ENCODE peak calls at places on chromosomes 4 and X, in seven cellular contexts. T, J, P, C, Q, W and U are unnamed samples.

GRCh38 chrX:148915474-148915873 is 415.1 kb downstream of the AFF2 start:
- DNase-seq in C (no peak), P (no peak), W (no peak), T (no peak), J (no peak), Q (no peak), U (no peak)

GRCh38 chrX:140057001-140057411 is 91.7 kb upstream of the CXorf66 start:
- DNase-seq in Q (peak; percentile 76), C (peak; percentile 76), P (peak; percentile 11), J (peak; percentile 24), W (peak; percentile 71), T (peak; percentile 40), U (peak; percentile 25)

GRCh38 chr4:4866833-4867744 is 7.6 kb downstream of the MSX1 start:
- DNase-seq in P (no peak), Q (peak; percentile 19), J (no peak), C (no peak), T (peak; percentile 36), W (no peak), U (no peak)

GRCh38 chr4:176545886-176546285 is 226.1 kb downstream of the SPCS3 start:
- DNase-seq in P (no peak), J (no peak), W (no peak), T (no peak), Q (no peak), C (no peak), U (no peak)

GRCh38 chrX:48617542-48618340 is 20.4 kb downstream of the WDR13 start:
- DNase-seq in W (no peak), T (no peak), J (no peak), C (no peak), P (no peak), Q (peak; percentile 41), U (no peak)

GRCh38 chr4:24417206-24417605 is 167.1 kb downstream of the DHX15 start:
- DNase-seq in Q (peak; percentile 46), J (no peak), T (no peak), P (no peak), W (no peak), C (no peak), U (no peak)

GRCh38 chrX:55522577-55523254 is 33.1 kb upstream of the USP51 start:
- DNase-seq in C (no peak), T (no peak), W (no peak), Q (no peak), P (no peak), J (no peak), U (no peak)

GRCh38 chrX:71466979-71467523 is 65.9 kb upstream of the OGT start:
- DNase-seq in P (no peak), J (no peak), Q (no peak), W (no peak), T (no peak), C (no peak), U (no peak)

GRCh38 chrX:108312938-108313337 is 125.3 kb downstream of the COL4A6 start:
- DNase-seq in C (peak; percentile 72), J (no peak), T (no peak), W (no peak), P (no peak), Q (peak; percentile 54), U (no peak)

GRCh38 chr4:158782539-158783360 is 13.9 kb downstream of the FNIP2 start:
- DNase-seq in W (no peak), C (no peak), P (no peak), Q (no peak), J (no peak), T (no peak), U (no peak)

GRCh38 chrX:153609917-153610833 is 11.2 kb upstream of the CCNQ start:
- DNase-seq in J (peak; percentile 73), P (peak; percentile 54), T (peak; percentile 73), C (peak; percentile 74), Q (peak; percentile 77), W (no peak), U (peak; percentile 51)

GRCh38 chr4:70976251-70976650 is 17.2 kb upstream of the DCK start:
- DNase-seq in J (no peak), T (no peak), Q (no peak), P (no peak), W (no peak), C (no peak), U (no peak)

GRCh38 chr4:14149469-14150030 is 522.0 kb upstream of the BOD1L1 start:
- DNase-seq in C (no peak), T (no peak), P (no peak), W (no peak), Q (peak; percentile 37), J (no peak), U (no peak)

GRCh38 chrX:123959281-123960063 is 2.0 kb upstream of the STAG2 start:
- DNase-seq in J (no peak), T (no peak), C (peak; percentile 64), Q (peak; percentile 55), P (no peak), W (no peak), U (no peak)

GRCh38 chr4:158914178-158914577 is 145.4 kb downstream of the FNIP2 start:
- DNase-seq in Q (peak; percentile 65), T (no peak), W (no peak), P (no peak), J (no peak), C (peak; percentile 52), U (no peak)

GRCh38 chr4:185508162-185508561 is 27.1 kb downstream of the PDLIM3 start:
- DNase-seq in W (no peak), J (no peak), Q (no peak), C (no peak), T (no peak), P (no peak), U (no peak)

GRCh38 chr4:11783588-11783987 is 354.9 kb upstream of the HS3ST1 start:
- DNase-seq in J (no peak), Q (no peak), P (no peak), T (no peak), C (no peak), W (no peak), U (no peak)

GRCh38 chr4:186738421-186738820 is 14.8 kb upstream of the FAT1 start:
- DNase-seq in W (no peak), J (no peak), C (no peak), P (no peak), T (no peak), Q (no peak), U (no peak)

GRCh38 chr4:122759639-122760310 is 27.3 kb downstream of the BBS12 start:
- DNase-seq in W (no peak), J (no peak), T (no peak), P (no peak), C (no peak), Q (peak; percentile 50), U (no peak)

GRCh38 chr4:46931981-46932380 is 22.9 kb upstream of the COX7B2 start:
- DNase-seq in J (no peak), W (no peak), T (peak; percentile 24), Q (peak; percentile 48), P (no peak), C (peak; percentile 3), U (no peak)

GRCh38 chr4:146661368-146661767 is 22.7 kb downstream of the POU4F2 start:
- DNase-seq in P (no peak), T (no peak), Q (no peak), J (no peak), C (no peak), W (no peak), U (no peak)

GRCh38 chrX:133287860-133288259 is 69.7 kb upstream of the TFDP3 start:
- DNase-seq in C (no peak), T (no peak), P (no peak), W (no peak), J (no peak), Q (no peak), U (no peak)

GRCh38 chrX:108439434-108439883 is at the start of gene COL4A5:
- DNase-seq in C (peak; percentile 95), P (peak; percentile 30), Q (peak; percentile 92), W (no peak), J (no peak), T (no peak), U (no peak)

GRCh38 chrX:9829308-9830267 is 43.4 kb downstream of the SHROOM2 start:
- DNase-seq in P (no peak), Q (peak; percentile 16), C (peak; percentile 27), W (no peak), J (no peak), T (peak; percentile 53), U (no peak)

GRCh38 chr4:186790630-186791029 is 67.0 kb upstream of the FAT1 start:
- DNase-seq in J (no peak), W (no peak), Q (no peak), C (no peak), T (no peak), P (no peak), U (no peak)

GRCh38 chr4:123676550-123677229 is 280.1 kb downstream of the SPRY1 start:
- DNase-seq in Q (no peak), C (no peak), T (no peak), J (no peak), P (no peak), W (no peak), U (no peak)

GRCh38 chrX:45017946-45018345 is 145.0 kb downstream of the KDM6A start:
- DNase-seq in C (no peak), T (no peak), Q (no peak), P (no peak), W (no peak), J (no peak), U (no peak)

GRCh38 chrX:71214604-71215334 is 8.3 kb upstream of the GJB1 start:
- DNase-seq in P (peak; percentile 40), C (no peak), Q (no peak), W (no peak), J (no peak), T (no peak), U (no peak)

GRCh38 chr4:119026662-119027444 is 108.8 kb upstream of the MYOZ2 start:
- DNase-seq in Q (no peak), C (peak; percentile 53), J (no peak), W (no peak), T (no peak), P (no peak), U (no peak)

GRCh38 chr4:86596802-86597201 is 2.7 kb downstream of the PTPN13 start:
- DNase-seq in P (no peak), Q (peak; percentile 25), J (no peak), C (no peak), T (no peak), W (no peak), U (no peak)

GRCh38 chr4:89298788-89299152 is 8.8 kb downstream of the GPRIN3 start:
- DNase-seq in J (peak; percentile 71), T (no peak), C (no peak), W (no peak), P (no peak), Q (no peak), U (no peak)

GRCh38 chr4:71266090-71266794 is 72.6 kb upstream of the SLC4A4 start:
- DNase-seq in J (no peak), Q (peak; percentile 49), C (no peak), W (peak; percentile 69), T (peak; percentile 15), P (no peak), U (no peak)

GRCh38 chr4:185840201-185840600 is 28.2 kb upstream of the SORBS2 start:
- DNase-seq in C (no peak), W (no peak), Q (no peak), P (no peak), J (no peak), T (no peak), U (no peak)